ENCODE peak calls at places on chromosomes 16 and 17, in nine cellular contexts. One of them, this sample, is unnamed.

GRCh38 chr17:82399030-82399429 is 19.1 kb upstream of the HEXD start:
- DNase-seq in AG04449: peak; percentile 33
- DNase-seq in LNCaP clone FGC: no peak
- DNase-seq in mesothelial cell of epicardium: no peak
- DNase-seq in COR-L47: no peak
- DNase-seq in adipocyte: peak; percentile 89
- DNase-seq in CD8-positive, alpha-beta memory T cell: no peak
- DNase-seq in pulmonary artery endothelial cell: no peak
- DNase-seq in activated CD4-positive, alpha-beta T cell treated with anti-CD3 and anti-CD28 coated beads, Interleukin-2, amount 50 U/mL, for 1 hour: no peak
- DNase-seq in this sample: no peak

GRCh38 chr17:82553210-82553930 is 33.8 kb downstream of the FOXK2 start:
- DNase-seq in AG04449: no peak
- DNase-seq in LNCaP clone FGC: no peak
- DNase-seq in mesothelial cell of epicardium: no peak
- DNase-seq in COR-L47: no peak
- DNase-seq in adipocyte: no peak
- DNase-seq in CD8-positive, alpha-beta memory T cell: no peak
- DNase-seq in pulmonary artery endothelial cell: no peak
- DNase-seq in activated CD4-positive, alpha-beta T cell treated with anti-CD3 and anti-CD28 coated beads, Interleukin-2, amount 50 U/mL, for 1 hour: no peak
- DNase-seq in this sample: no peak

GRCh38 chr16:75754126-75754525 is 27.8 kb upstream of the CPHXL start:
- DNase-seq in AG04449: no peak
- DNase-seq in LNCaP clone FGC: peak; percentile 59
- DNase-seq in mesothelial cell of epicardium: no peak
- DNase-seq in COR-L47: no peak
- DNase-seq in adipocyte: peak; percentile 25
- DNase-seq in CD8-positive, alpha-beta memory T cell: no peak
- DNase-seq in pulmonary artery endothelial cell: no peak
- DNase-seq in activated CD4-positive, alpha-beta T cell treated with anti-CD3 and anti-CD28 coated beads, Interleukin-2, amount 50 U/mL, for 1 hour: no peak
- DNase-seq in this sample: no peak

GRCh38 chr16:55102077-55102476 is 171.4 kb downstream of the IRX5 start:
- DNase-seq in AG04449: no peak
- DNase-seq in LNCaP clone FGC: no peak
- DNase-seq in mesothelial cell of epicardium: no peak
- DNase-seq in COR-L47: no peak
- DNase-seq in adipocyte: no peak
- DNase-seq in CD8-positive, alpha-beta memory T cell: no peak
- DNase-seq in pulmonary artery endothelial cell: no peak
- DNase-seq in activated CD4-positive, alpha-beta T cell treated with anti-CD3 and anti-CD28 coated beads, Interleukin-2, amount 50 U/mL, for 1 hour: no peak
- DNase-seq in this sample: no peak

GRCh38 chr16:81562174-81562849 is 117.7 kb downstream of the CMIP start:
- DNase-seq in AG04449: no peak
- DNase-seq in LNCaP clone FGC: no peak
- DNase-seq in mesothelial cell of epicardium: no peak
- DNase-seq in COR-L47: no peak
- DNase-seq in adipocyte: no peak
- DNase-seq in CD8-positive, alpha-beta memory T cell: no peak
- DNase-seq in pulmonary artery endothelial cell: no peak
- DNase-seq in activated CD4-positive, alpha-beta T cell treated with anti-CD3 and anti-CD28 coated beads, Interleukin-2, amount 50 U/mL, for 1 hour: no peak
- DNase-seq in this sample: no peak

GRCh38 chr16:85027968-85028637 is 508 bp downstream of the KIAA0513 start:
- DNase-seq in AG04449: no peak
- DNase-seq in LNCaP clone FGC: no peak
- DNase-seq in mesothelial cell of epicardium: no peak
- DNase-seq in COR-L47: no peak
- DNase-seq in adipocyte: peak; percentile 34
- DNase-seq in CD8-positive, alpha-beta memory T cell: no peak
- DNase-seq in pulmonary artery endothelial cell: no peak
- DNase-seq in activated CD4-positive, alpha-beta T cell treated with anti-CD3 and anti-CD28 coated beads, Interleukin-2, amount 50 U/mL, for 1 hour: peak; percentile 11
- DNase-seq in this sample: no peak

GRCh38 chr17:46044286-46044928 is 45.4 kb downstream of the STH start:
- DNase-seq in AG04449: peak; percentile 61
- DNase-seq in LNCaP clone FGC: peak; percentile 94
- DNase-seq in mesothelial cell of epicardium: no peak
- DNase-seq in COR-L47: peak; percentile 78
- DNase-seq in adipocyte: peak; percentile 96
- DNase-seq in CD8-positive, alpha-beta memory T cell: peak; percentile 32
- DNase-seq in pulmonary artery endothelial cell: peak; percentile 76
- DNase-seq in activated CD4-positive, alpha-beta T cell treated with anti-CD3 and anti-CD28 coated beads, Interleukin-2, amount 50 U/mL, for 1 hour: peak; percentile 51
- DNase-seq in this sample: peak; percentile 65

GRCh38 chr17:51231999-51232398 is 27.9 kb downstream of the MBTD1 start:
- DNase-seq in AG04449: no peak
- DNase-seq in LNCaP clone FGC: no peak
- DNase-seq in mesothelial cell of epicardium: no peak
- DNase-seq in COR-L47: no peak
- DNase-seq in adipocyte: no peak
- DNase-seq in CD8-positive, alpha-beta memory T cell: no peak
- DNase-seq in pulmonary artery endothelial cell: no peak
- DNase-seq in activated CD4-positive, alpha-beta T cell treated with anti-CD3 and anti-CD28 coated beads, Interleukin-2, amount 50 U/mL, for 1 hour: no peak
- DNase-seq in this sample: no peak

GRCh38 chr17:38877130-38877851 is 7.4 kb downstream of the LASP1 start:
- DNase-seq in AG04449: no peak
- DNase-seq in LNCaP clone FGC: no peak
- DNase-seq in mesothelial cell of epicardium: no peak
- DNase-seq in COR-L47: peak; percentile 34
- DNase-seq in adipocyte: no peak
- DNase-seq in CD8-positive, alpha-beta memory T cell: no peak
- DNase-seq in pulmonary artery endothelial cell: no peak
- DNase-seq in activated CD4-positive, alpha-beta T cell treated with anti-CD3 and anti-CD28 coated beads, Interleukin-2, amount 50 U/mL, for 1 hour: peak; percentile 38
- DNase-seq in this sample: peak; percentile 71